ENCODE peak calls at places on chromosomes 6 and 20, in seven cellular contexts. I is ACHN; Z is kidney tubule cell; H is activated CD4-positive, CD25-positive, alpha-beta regulatory T cell; P is Kasumi-1; J is substantia nigra; K is Peyer's patch. R is an unnamed sample.

GRCh38 chr6:51466427-51466826 is 621.0 kb downstream of the PKHD1 start:
- DNase-seq in H (no peak), I (no peak), P (no peak), K (no peak), J (no peak), Z (no peak), R (peak; percentile 2)

GRCh38 chr20:21507275-21508229 is 6.3 kb downstream of the NKX2-2 start:
- DNase-seq in J (peak; percentile 57), H (no peak), Z (no peak), P (no peak), K (no peak), I (no peak), R (no peak)

GRCh38 chr6:131107166-131107565 is 28.1 kb upstream of the AKAP7 start:
- DNase-seq in Z (peak; percentile 72), P (no peak), J (no peak), I (peak; percentile 34), H (no peak), K (no peak), R (no peak)

GRCh38 chr6:26336355-26337198 is 28.4 kb upstream of the BTN3A2 start:
- DNase-seq in P (peak; percentile 48), J (no peak), H (no peak), I (peak; percentile 42), K (no peak), Z (peak; percentile 66), R (no peak)

GRCh38 chr6:140138311-140138994 is 764.0 kb upstream of the CITED2 start:
- DNase-seq in K (no peak), P (no peak), H (no peak), Z (peak; percentile 10), I (no peak), J (no peak), R (no peak)

GRCh38 chr6:89669002-89669401 is 30.5 kb upstream of the LYRM2 start:
- DNase-seq in I (no peak), H (no peak), P (no peak), K (no peak), J (no peak), Z (no peak), R (no peak)

GRCh38 chr6:131643262-131643631 is 6.1 kb downstream of the ENPP3 start:
- DNase-seq in I (no peak), K (no peak), J (no peak), Z (no peak), H (no peak), P (no peak), R (no peak)

GRCh38 chr6:34273242-34273805 is 24.5 kb upstream of the SMIM29 start:
- DNase-seq in I (no peak), P (peak; percentile 98), K (no peak), H (no peak), Z (no peak), J (no peak), R (no peak)

GRCh38 chr6:169428532-169428931 is 174.9 kb upstream of the THBS2 start:
- DNase-seq in J (no peak), I (no peak), H (no peak), K (no peak), Z (no peak), P (no peak), R (no peak)